ENCODE peak calls at places on chromosomes 16 and 17, in four cellular contexts. I, T, H and B are unnamed samples.

GRCh38 chr17:27323538-27324212 is 29.8 kb downstream of the WSB1 start:
- DNase-seq in I (peak; percentile 39), T (peak; percentile 31), H (peak; percentile 91), B (no peak)

GRCh38 chr16:87056083-87056482 is 261.1 kb downstream of the C16orf95 start:
- DNase-seq in I (peak; percentile 7), T (no peak), H (no peak), B (no peak)

GRCh38 chr17:28495626-28496025 is 10.5 kb upstream of the FOXN1 start:
- DNase-seq in I (no peak), T (no peak), H (no peak), B (no peak)

GRCh38 chr16:1929105-1929504 is 10.9 kb upstream of the HS3ST6 start:
- DNase-seq in I (no peak), T (no peak), H (peak; percentile 55), B (no peak)

GRCh38 chr16:86495756-86496261 is 14.5 kb upstream of the FOXF1 start:
- DNase-seq in I (no peak), T (no peak), H (no peak), B (no peak)

GRCh38 chr17:48444531-48445247 is 14.7 kb upstream of the SKAP1 start:
- DNase-seq in I (no peak), T (no peak), H (no peak), B (no peak)

GRCh38 chr16:31693733-31694132 is 166.0 kb downstream of the AHSP start:
- DNase-seq in I (no peak), T (no peak), H (no peak), B (no peak)

GRCh38 chr17:28524476-28525415 is 18.6 kb downstream of the FOXN1 start:
- DNase-seq in I (peak; percentile 70), T (no peak), H (no peak), B (no peak)

GRCh38 chr16:87288753-87289362 is 28.3 kb downstream of the C16orf95 start:
- DNase-seq in I (no peak), T (no peak), H (no peak), B (no peak)

GRCh38 chr16:4656695-4657686 is 32.4 kb downstream of the MGRN1 start:
- DNase-seq in I (no peak), T (no peak), H (no peak), B (no peak)

GRCh38 chr17:13410874-13411273 is 190.9 kb downstream of the HS3ST3A1 start:
- DNase-seq in I (no peak), T (no peak), H (peak; percentile 35), B (no peak)

GRCh38 chr16:11052080-11052808 is 107.9 kb downstream of the CLEC16A start:
- DNase-seq in I (no peak), T (no peak), H (no peak), B (no peak)
- H3K27ac ChIP-seq in I (no peak overlapping the region), T (no peak overlapping the region), H (no peak overlapping the region), B (no peak overlapping the region)

DNA sequence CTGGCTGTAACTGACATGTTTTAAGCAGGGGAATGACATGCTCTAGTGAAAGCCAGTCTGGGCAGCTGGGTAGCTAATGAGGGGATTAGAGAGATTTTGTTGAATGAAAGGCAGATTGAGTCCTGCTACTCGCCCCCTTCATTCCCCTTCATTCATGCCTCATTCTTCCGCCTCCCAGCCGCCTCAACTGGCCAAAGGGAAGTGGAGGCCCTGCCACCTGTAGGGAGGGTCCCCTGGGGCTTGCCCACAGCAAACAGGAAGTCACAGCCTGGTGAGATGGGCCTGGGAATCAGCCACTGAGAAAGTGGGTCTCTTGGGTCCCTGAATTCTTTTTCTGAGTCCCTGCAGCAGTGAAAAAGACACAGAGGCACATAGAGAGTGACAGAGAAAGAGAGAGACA is 1.1 kb upstream of the CD19 start:
- DNase-seq in I (no peak), T (no peak), H (no peak), B (no peak)
- H3K27ac ChIP-seq in I (no peak overlapping the region), T (no peak overlapping the region), H (no peak overlapping the region), B (no peak overlapping the region)

DNA sequence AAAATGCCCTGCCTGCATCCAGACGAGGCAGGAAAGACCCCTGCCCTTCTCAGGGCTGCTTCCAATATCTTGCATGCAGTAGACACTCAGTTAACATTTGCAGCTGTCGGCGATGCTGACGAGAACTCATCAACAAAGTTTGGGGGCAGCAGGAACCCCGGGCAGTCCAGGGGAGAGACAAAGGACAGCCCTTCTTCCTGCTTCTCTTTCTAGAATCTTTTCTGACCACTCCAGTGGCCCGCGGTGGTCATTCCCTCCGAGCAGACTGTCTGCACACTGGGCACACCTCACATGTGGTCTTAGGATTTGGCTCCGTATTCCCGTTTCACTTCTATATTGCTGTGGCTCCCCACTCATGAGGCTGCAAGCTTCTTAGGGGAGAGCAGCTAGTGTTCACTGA is 31.0 kb upstream of the MFSD6L start:
- DNase-seq in I (no peak), T (no peak), H (no peak), B (no peak)
- H3K27ac ChIP-seq in I (no peak overlapping the region), T (no peak overlapping the region), H (no peak overlapping the region), B (no peak overlapping the region)

DNA sequence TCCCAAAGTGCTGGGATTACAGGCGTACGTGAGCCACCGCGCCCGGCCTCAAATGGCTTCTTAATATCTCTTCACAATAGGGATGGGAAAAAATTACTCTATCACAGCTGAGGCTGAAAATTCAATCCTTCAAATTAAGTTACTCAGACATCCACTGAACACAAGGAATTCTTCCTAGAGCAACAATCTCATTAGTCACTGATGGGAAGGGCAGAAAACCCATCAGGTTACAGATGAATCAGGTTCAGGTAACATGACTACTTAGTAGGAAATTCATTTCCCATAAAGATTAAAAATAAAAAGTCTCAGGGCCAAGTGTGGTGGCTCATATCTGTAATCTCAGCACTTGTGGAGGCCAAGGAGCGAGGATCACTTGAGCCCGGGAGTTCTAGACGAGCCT is 42.5 kb upstream of the ABR start:
- DNase-seq in I (peak; percentile 74), T (no peak), H (no peak), B (no peak)
- H3K27ac ChIP-seq in I (no peak overlapping the region), T (no peak overlapping the region), H (no peak overlapping the region), B (no peak overlapping the region)

GRCh38 chr16:84045818-84046470 is 3.3 kb upstream of the SLC38A8 start:
- DNase-seq in I (no peak), T (no peak), H (no peak), B (no peak)

GRCh38 chr16:84048871-84049270 is 6.3 kb upstream of the SLC38A8 start:
- DNase-seq in I (no peak), T (no peak), H (no peak), B (no peak)

GRCh38 chr16:84047206-84047605 is 4.6 kb upstream of the SLC38A8 start:
- DNase-seq in I (no peak), T (no peak), H (no peak), B (no peak)

GRCh38 chr16:84048306-84048705 is 5.7 kb upstream of the SLC38A8 start:
- DNase-seq in I (no peak), T (no peak), H (no peak), B (no peak)

GRCh38 chr16:84047626-84048025 is 5.0 kb upstream of the SLC38A8 start:
- DNase-seq in I (no peak), T (no peak), H (no peak), B (no peak)
- H3K27ac ChIP-seq in I (no peak overlapping the region), T (no peak overlapping the region), H (no peak overlapping the region), B (no peak overlapping the region)

GRCh38 chr17:61928101-61928436 is 287 bp upstream of the INTS2 start:
- DNase-seq in I (no peak), T (no peak), H (no peak), B (no peak)
- H3K27ac ChIP-seq in I (no peak overlapping the region), T (peak overlapping the region; percentile 92), H (peak overlapping the region; percentile 87), B (peak overlapping the region; percentile 90)